ENCODE peak calls at places on chromosomes 16 and 17, in six cellular contexts. J, X, Z, O, F and A are unnamed samples. For H3K4me1, the result is how much of the 10 kb centered on the place peaks cover.

GRCh38 chr17:76193616-76194015 is 46.7 kb downstream of the RNF157 start:
- DNase-seq in J (no peak), X (no peak), Z (no peak), O (no peak), F (no peak), A (no peak)

GRCh38 chr16:60945225-60945624 is 1091.0 kb downstream of the CDH8 start:
- DNase-seq in J (no peak), X (no peak), Z (no peak), O (no peak), F (no peak), A (no peak)

GRCh38 chr17:64155751-64156544 is 26.0 kb upstream of the ERN1 start:
- DNase-seq in J (no peak), X (peak), Z (no peak), O (peak), F (peak), A (peak)

GRCh38 chr17:50681260-50682200 is 26.2 kb downstream of the ANKRD40 start:
- DNase-seq in J (peak), X (no peak), Z (peak), O (no peak), F (peak), A (no peak)

GRCh38 chr16:72474511-72475123 is 302.7 kb upstream of the PMFBP1 start:
- DNase-seq in J (no peak), X (no peak), Z (no peak), O (no peak), F (no peak), A (no peak)

GRCh38 chr17:63290784-63291183 is 155.3 kb downstream of the CYB561 start:
- DNase-seq in J (no peak), X (no peak), Z (no peak), O (no peak), F (no peak), A (no peak)

GRCh38 chr16:53829186-53829747 is 125.3 kb downstream of the FTO start:
- DNase-seq in J (no peak), X (no peak), Z (no peak), O (no peak), F (no peak), A (no peak)

GRCh38 chr17:27756467-27757371 is 43.6 kb downstream of the NOS2 start:
- DNase-seq in J (peak), X (no peak), Z (no peak), O (peak), F (no peak), A (peak)

GRCh38 chr17:14301279-14301760 is 439 bp downstream of the HS3ST3B1 start:
- DNase-seq in J (peak), X (no peak), Z (no peak), O (peak), F (no peak), A (no peak)

GRCh38 chr16:68081796-68082567 is 3.2 kb upstream of the NFATC3 start:
- DNase-seq in J (no peak), X (no peak), Z (no peak), O (no peak), F (no peak), A (no peak)

GRCh38 chr16:86522639-86523038 is 12.3 kb downstream of the FOXF1 start:
- DNase-seq in J (no peak), X (no peak), Z (no peak), O (no peak), F (peak), A (no peak)

GRCh38 chr17:63116967-63117366 is 150.9 kb downstream of the TANC2 start:
- DNase-seq in J (no peak), X (no peak), Z (no peak), O (no peak), F (no peak), A (no peak)

GRCh38 chr16:15979801-15980200 is 30.4 kb downstream of the ABCC1 start:
- DNase-seq in J (no peak), X (no peak), Z (no peak), O (no peak), F (no peak), A (no peak)

GRCh38 chr17:45170976-45171337 is 9.3 kb downstream of the HEXIM2 start:
- DNase-seq in J (peak), X (peak), Z (no peak), O (peak), F (peak), A (peak)

GRCh38 chr16:14958970-14959369 is 15.9 kb upstream of the PDXDC1 start:
- DNase-seq in J (no peak), X (no peak), Z (no peak), O (no peak), F (no peak), A (no peak)

GRCh38 chr16:50434872-50435478 is 66.2 kb upstream of the BRD7 start:
- DNase-seq in J (no peak), X (no peak), Z (no peak), O (no peak), F (no peak), A (no peak)

GRCh38 chr16:3812469-3813172 is 67.9 kb downstream of the CREBBP start:
- DNase-seq in J (no peak), X (no peak), Z (no peak), O (no peak), F (no peak), A (no peak)

GRCh38 chr17:54754560-54754959 is 146.1 kb upstream of the TOM1L1 start:
- DNase-seq in J (no peak), X (no peak), Z (no peak), O (no peak), F (no peak), A (no peak)

GRCh38 chr17:43626066-43626465 is 35.7 kb downstream of the MEOX1 start:
- DNase-seq in J (no peak), X (no peak), Z (no peak), O (no peak), F (no peak), A (no peak)

GRCh38 chr17:76272541-76273434 is 7.6 kb downstream of the UBALD2 start:
- DNase-seq in J (no peak), X (no peak), Z (no peak), O (no peak), F (no peak), A (no peak)

GRCh38 chr16:72073831-72074230 is 10.8 kb downstream of the HPR start:
- DNase-seq in J (no peak), X (no peak), Z (peak), O (peak), F (no peak), A (no peak)

GRCh38 chr16:57007050-57007449 is 17.7 kb downstream of the NLRC5 start:
- DNase-seq in J (no peak), X (no peak), Z (no peak), O (no peak), F (no peak), A (no peak)

GRCh38 chr16:65681406-65681805 is 559.5 kb upstream of the CDH11 start:
- DNase-seq in J (no peak), X (no peak), Z (no peak), O (no peak), F (no peak), A (no peak)

GRCh38 chr16:47590472-47590871 is 129.3 kb downstream of the PHKB start:
- DNase-seq in J (no peak), X (no peak), Z (no peak), O (no peak), F (no peak), A (no peak)

GRCh38 chr17:9140550-9141422 is 119.5 kb downstream of the NTN1 start:
- DNase-seq in J (no peak), X (no peak), Z (no peak), O (no peak), F (no peak), A (no peak)

GRCh38 chr17:29042026-29042678 is 789 bp upstream of the PIPOX start:
- DNase-seq in J (no peak), X (no peak), Z (no peak), O (no peak), F (no peak), A (no peak)

GRCh38 chr17:34579979-34580684 is 750 bp downstream of the TMEM132E start:
- DNase-seq in J (peak), X (no peak), Z (no peak), O (no peak), F (no peak), A (no peak)

GRCh38 chr17:50277357-50277754 is 3.1 kb downstream of the TMEM92 start:
- DNase-seq in J (no peak), X (no peak), Z (no peak), O (no peak), F (no peak), A (no peak)

GRCh38 chr16:17757808-17758207 is 287.0 kb upstream of the XYLT1 start:
- DNase-seq in J (no peak), X (no peak), Z (no peak), O (no peak), F (no peak), A (no peak)

GRCh38 chr17:63950940-63951907 is 19.1 kb upstream of the CD79B start:
- DNase-seq in J (peak), X (no peak), Z (no peak), O (peak), F (no peak), A (peak)

GRCh38 chr16:12685806-12686205 is 117.9 kb downstream of the CPPED1 start:
- DNase-seq in J (no peak), X (no peak), Z (no peak), O (no peak), F (no peak), A (no peak)

GRCh38 chr17:66948061-66948750 is 16.3 kb upstream of the CACNG4 start:
- DNase-seq in J (no peak), X (no peak), Z (no peak), O (no peak), F (no peak), A (no peak)

GRCh38 chr16:69340095-69340644 is 598 bp downstream of the NIP7 start:
- DNase-seq in J (no peak), X (no peak), Z (no peak), O (no peak), F (no peak), A (no peak)

GRCh38 chr17:17391575-17392370 is 85.0 kb upstream of the MED9 start:
- DNase-seq in J (no peak), X (no peak), Z (no peak), O (no peak), F (no peak), A (peak)

GRCh38 chr16:87305505-87306391 is 11.4 kb downstream of the C16orf95 start:
- DNase-seq in J (no peak), X (no peak), Z (no peak), O (no peak), F (no peak), A (no peak)

GRCh38 chr17:78029697-78030096 is 71.2 kb downstream of the TNRC6C start:
- DNase-seq in J (no peak), X (no peak), Z (no peak), O (no peak), F (no peak), A (no peak)
- TF ChIP-seq EP300 in J (no peak), X (no peak), Z (no peak), O (no peak), F (no peak), A (no peak)

GRCh38 chr17:40557531-40558299 is 7.6 kb downstream of the CCR7 start:
- DNase-seq in J (no peak), X (no peak), Z (no peak), O (peak), F (no peak), A (no peak)
- H3K4me1 ChIP-seq in J (half or more), X (under half), Z (under half), O (half or more), F (half or more), A (under half)

DNA sequence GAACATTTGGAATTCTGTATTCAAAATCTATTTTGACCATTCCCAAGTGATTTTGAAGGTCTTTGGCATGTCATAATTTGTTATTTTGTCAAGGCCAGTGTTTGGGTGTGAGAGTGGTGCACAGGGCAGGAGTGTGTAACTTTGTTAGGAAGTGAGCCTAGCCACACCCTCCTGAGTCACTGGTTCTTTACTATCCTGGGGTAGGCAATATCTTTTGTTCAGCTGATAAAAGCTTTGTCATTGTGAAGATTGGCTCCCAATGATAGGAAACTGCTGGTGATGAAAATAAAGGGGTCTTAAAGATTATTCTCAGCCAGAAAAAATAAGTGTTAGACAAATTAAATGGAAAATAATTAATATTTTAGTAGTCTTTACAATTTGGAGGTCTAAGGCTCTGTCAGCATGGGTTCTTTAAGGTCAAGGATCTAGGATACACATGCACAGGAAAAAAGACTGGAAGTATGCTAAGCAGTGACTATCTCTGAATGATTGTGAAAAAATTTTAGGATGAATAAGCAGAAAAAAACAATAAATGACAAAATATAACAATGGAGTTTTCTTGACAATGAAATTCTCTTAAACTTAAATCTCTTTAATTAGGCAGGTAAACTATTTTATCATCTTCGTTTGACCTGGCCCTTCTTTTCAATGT is 5.1 kb downstream of the UBN1 start:
- DNase-seq in J (peak), X (no peak), Z (no peak), O (no peak), F (no peak), A (peak)
- H3K27ac ChIP-seq in J (peak), X (no peak), Z (no peak), O (no peak), F (peak), A (peak)

DNA sequence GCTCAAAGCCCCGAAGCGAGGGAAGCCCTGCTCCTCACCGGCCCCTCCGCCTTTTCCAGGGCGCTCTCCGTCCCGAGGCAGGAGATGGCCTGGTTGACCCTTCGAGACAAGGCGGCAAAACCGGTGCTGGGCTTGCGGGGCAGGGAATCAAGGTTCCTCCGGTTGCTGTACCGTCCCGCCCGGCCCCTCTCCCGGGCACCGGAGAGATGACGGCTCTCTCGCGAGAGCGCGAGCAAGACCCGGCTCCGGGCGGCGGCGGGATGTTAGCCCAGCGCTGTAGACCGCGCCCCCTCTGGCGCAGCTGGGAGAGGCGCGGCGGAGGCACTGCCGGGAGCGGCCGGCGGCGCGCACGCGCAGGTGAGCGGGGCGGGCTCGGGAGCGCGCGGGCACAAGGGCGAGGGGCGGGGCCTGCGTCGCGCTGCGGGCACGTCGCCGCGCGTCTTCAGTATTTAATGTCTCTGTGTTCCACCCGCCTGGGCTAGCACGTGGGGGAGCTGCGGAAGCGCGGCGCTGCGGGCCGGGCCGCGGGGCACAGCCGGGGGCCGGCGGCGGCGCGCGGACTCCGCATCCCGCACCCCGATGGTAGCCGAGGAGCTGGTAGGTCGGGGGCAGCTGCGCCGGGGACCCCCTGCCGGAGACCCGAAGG is at the start of gene AKAP1:
- DNase-seq in J (peak), X (peak), Z (peak), O (peak), F (peak), A (peak)
- TF ChIP-seq EP300 in J (no peak), X (no peak), Z (no peak), O (no peak), F (no peak), A (no peak)

GRCh38 chr17:37212184-37212583 is 163.6 kb upstream of the C17orf78 start:
- DNase-seq in J (no peak), X (no peak), Z (no peak), O (no peak), F (no peak), A (no peak)
- H3K4me1 ChIP-seq in J (under half), X (under half), Z (under half), O (under half), F (under half), A (under half)